ENCODE peak calls at places on chromosome 15, in four cellular contexts. B, S, M and K are unnamed samples.

GRCh38 chr15:39188930-39189329 is 391.9 kb upstream of the THBS1 start:
- DNase-seq in B (peak; percentile 80), S (peak; percentile 89), M (no peak), K (no peak)

GRCh38 chr15:28901987-28902745 is 16.4 kb downstream of the APBA2 start:
- DNase-seq in B (peak; percentile 32), S (no peak), M (no peak), K (peak; percentile 48)

GRCh38 chr15:42375941-42376340 is 16.6 kb downstream of the CAPN3 start:
- DNase-seq in B (no peak), S (no peak), M (no peak), K (no peak)

GRCh38 chr15:49064281-49064653 is 18.0 kb upstream of the SECISBP2L start:
- DNase-seq in B (no peak), S (no peak), M (no peak), K (no peak)

GRCh38 chr15:49622561-49622960 is 1.7 kb downstream of the DTWD1 start:
- DNase-seq in B (peak; percentile 3), S (no peak), M (no peak), K (no peak)

GRCh38 chr15:40053234-40054055 is 14.5 kb upstream of the SRP14 start:
- DNase-seq in B (no peak), S (no peak), M (no peak), K (no peak)

GRCh38 chr15:86236721-86237121 is 157.1 kb downstream of the AGBL1 start:
- DNase-seq in B (no peak), S (no peak), M (no peak), K (no peak)

GRCh38 chr15:101359365-101359947 is 64.4 kb upstream of the SNRPA1 start:
- DNase-seq in B (no peak), S (peak; percentile 9), M (no peak), K (no peak)

GRCh38 chr15:80721476-80721875 is 26.4 kb downstream of the ABHD17C start:
- DNase-seq in B (no peak), S (no peak), M (no peak), K (no peak)

GRCh38 chr15:81939604-81940440 is 106.0 kb downstream of the MEX3B start:
- DNase-seq in B (peak; percentile 65), S (peak; percentile 81), M (no peak), K (no peak)

GRCh38 chr15:55802600-55803376 is 59.8 kb upstream of the PRTG start:
- DNase-seq in B (no peak), S (no peak), M (no peak), K (no peak)

GRCh38 chr15:46735115-46735514 is 982.2 kb upstream of the SEMA6D start:
- DNase-seq in B (no peak), S (no peak), M (no peak), K (no peak)

GRCh38 chr15:71411538-71412482 is 296.5 kb downstream of the THSD4 start:
- DNase-seq in B (peak; percentile 98), S (peak; percentile 52), M (no peak), K (no peak)

GRCh38 chr15:85404156-85404921 is 23.9 kb downstream of the AKAP13 start:
- DNase-seq in B (no peak), S (no peak), M (no peak), K (no peak)

GRCh38 chr15:51758645-51759044 is 7.2 kb downstream of the TMOD2 start:
- DNase-seq in B (no peak), S (peak; percentile 89), M (peak; percentile 56), K (no peak)

GRCh38 chr15:45637552-45638033 is 2.8 kb downstream of the SQOR start:
- DNase-seq in B (peak; percentile 77), S (peak; percentile 98), M (peak; percentile 49), K (peak; percentile 67)

DNA sequence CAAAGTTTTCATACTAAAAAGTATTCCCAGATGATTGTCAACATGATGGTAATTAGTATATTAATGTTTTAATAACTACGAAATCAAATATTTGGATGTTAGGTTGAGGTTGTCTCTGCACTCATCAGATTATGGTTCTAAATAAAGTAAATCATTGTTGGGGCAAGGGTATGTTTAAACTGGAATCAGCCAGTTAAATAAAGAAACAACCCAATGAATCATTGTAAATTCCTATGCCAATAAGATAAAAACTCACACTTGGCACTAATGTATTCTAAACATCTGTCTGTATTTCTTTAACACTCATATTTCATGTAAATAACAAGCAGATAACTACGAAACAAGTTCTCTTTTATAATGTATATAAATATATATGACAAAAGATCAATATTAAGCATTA is 92.7 kb downstream of the PEAK1 start:
- DNase-seq in B (no peak), S (no peak), M (no peak), K (no peak)
- H3K4me3 ChIP-seq in B (no peak overlapping the region), S (no peak overlapping the region), M (no peak overlapping the region), K (no peak overlapping the region)

GRCh38 chr15:64809649-64810498 is 15.6 kb downstream of the PIF1 start:
- DNase-seq in B (peak; percentile 78), S (peak; percentile 66), M (peak; percentile 85), K (peak; percentile 95)
- TF ChIP-seq CTCF in B (peak; percentile 99), S (peak; percentile 91), M (peak; percentile 90), K (no peak)

GRCh38 chr15:88987951-88988671 is 74.9 kb upstream of the MFGE8 start:
- DNase-seq in B (no peak), S (peak; percentile 73), M (no peak), K (no peak)
- H3K4me3 ChIP-seq in B (no peak overlapping the region), S (no peak overlapping the region), M (no peak overlapping the region), K (no peak overlapping the region)

GRCh38 chr15:32646304-32646703 is 4.8 kb downstream of the SCG5 start:
- DNase-seq in B (no peak), S (no peak), M (no peak), K (no peak)

GRCh38 chr15:32652178-32652577 is 10.7 kb downstream of the SCG5 start:
- DNase-seq in B (no peak), S (no peak), M (no peak), K (no peak)

GRCh38 chr15:32651229-32651837 is 9.8 kb downstream of the SCG5 start:
- DNase-seq in B (peak; percentile 76), S (peak; percentile 73), M (no peak), K (no peak)

GRCh38 chr15:32643907-32644445 is 2.5 kb downstream of the SCG5 start:
- DNase-seq in B (no peak), S (peak; percentile 66), M (no peak), K (no peak)

DNA sequence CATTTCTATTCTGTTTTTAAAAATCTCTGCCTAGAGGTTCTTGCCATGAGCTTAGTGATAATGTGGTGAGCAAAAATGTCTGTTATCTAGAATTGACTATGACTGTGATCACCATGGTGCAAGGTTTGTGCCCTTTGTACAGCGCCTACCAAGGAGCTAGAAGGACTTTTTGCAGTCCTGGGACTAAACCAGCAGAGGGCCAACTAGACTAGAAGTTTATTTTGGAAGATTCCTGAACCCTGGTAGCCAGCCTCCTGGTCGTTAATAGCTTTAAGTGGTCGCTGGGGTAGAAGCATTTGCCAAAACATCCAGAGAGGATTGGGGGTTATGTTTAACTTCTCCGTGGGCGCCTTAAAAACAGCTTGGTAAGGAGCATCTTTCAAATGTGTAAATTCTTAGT is 7.8 kb downstream of the SCG5 start:
- DNase-seq in B (peak; percentile 47), S (peak; percentile 39), M (no peak), K (no peak)
- TF ChIP-seq CTCF in B (peak; percentile 55), S (peak; percentile 53), M (no peak), K (no peak)

DNA sequence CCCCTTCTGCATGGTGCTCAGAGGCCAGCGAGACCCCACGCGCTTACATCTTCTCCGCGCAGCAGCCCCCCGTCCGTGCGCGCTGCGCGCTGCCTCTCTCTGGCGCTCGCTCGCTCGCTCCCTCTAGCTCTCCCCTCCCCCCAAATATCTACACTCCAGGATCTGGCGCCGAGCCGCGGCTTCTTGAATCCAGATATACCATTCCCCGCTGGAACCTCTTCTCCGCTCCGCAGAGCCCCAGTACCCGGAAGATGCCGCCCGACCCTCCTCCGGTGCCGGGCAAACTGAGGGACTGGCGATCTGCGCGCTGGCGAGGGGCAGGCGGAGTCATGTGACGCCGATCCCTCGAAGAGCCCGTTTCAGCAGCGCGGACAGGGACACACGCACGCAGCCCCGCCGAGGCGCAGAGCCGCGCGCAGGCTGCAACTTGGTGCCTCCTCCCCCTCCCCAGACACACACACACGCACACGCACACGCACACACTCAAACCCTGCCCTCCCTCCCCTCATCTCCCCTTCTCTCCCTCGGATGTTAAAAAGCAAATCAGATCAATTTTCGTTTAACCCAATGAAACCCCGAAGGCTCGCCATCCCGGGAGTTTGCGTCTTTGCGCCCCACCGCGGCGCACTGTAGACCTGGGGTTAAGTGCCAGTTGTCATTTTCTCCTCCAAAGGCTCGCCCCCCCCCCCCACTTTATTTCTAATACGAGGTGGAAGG is at the start of gene RASGRF1:
- DNase-seq in B (peak; percentile 42), S (no peak), M (no peak), K (no peak)
- H3K4me3 ChIP-seq in B (peak within 1 kb of the TSS; percentile 39), S (no peak within 1 kb of the TSS), M (peak within 1 kb of the TSS; percentile 17), K (no peak within 1 kb of the TSS)

GRCh38 chr15:68277605-68278344 is at the start of gene FEM1B:
- DNase-seq in B (peak; percentile 98), S (peak; percentile 92), M (peak; percentile 89), K (peak; percentile 88)
- TF ChIP-seq CTCF in B (peak; percentile 37), S (no peak), M (no peak), K (no peak)

GRCh38 chr15:70202756-70203155 is 105.0 kb upstream of the TLE3 start:
- DNase-seq in B (no peak), S (no peak), M (no peak), K (no peak)

GRCh38 chr15:70200511-70200991 is 102.8 kb upstream of the TLE3 start:
- DNase-seq in B (no peak), S (no peak), M (no peak), K (peak; percentile 84)

GRCh38 chr15:70200003-70200410 is 102.3 kb upstream of the TLE3 start:
- DNase-seq in B (no peak), S (no peak), M (no peak), K (no peak)

GRCh38 chr15:70199601-70200000 is 101.9 kb upstream of the TLE3 start:
- DNase-seq in B (no peak), S (no peak), M (no peak), K (peak; percentile 86)

GRCh38 chr15:70201376-70201775 is 103.7 kb upstream of the TLE3 start:
- DNase-seq in B (no peak), S (no peak), M (no peak), K (no peak)
- H3K4me3 ChIP-seq in B (no peak overlapping the region), S (no peak overlapping the region), M (no peak overlapping the region), K (no peak overlapping the region)

GRCh38 chr15:73962409-73962808 is 29.7 kb downstream of the STOML1 start:
- DNase-seq in B (no peak), S (no peak), M (no peak), K (peak; percentile 13)

GRCh38 chr15:73965094-73965729 is 26.9 kb downstream of the STOML1 start:
- DNase-seq in B (no peak), S (no peak), M (no peak), K (no peak)

GRCh38 chr15:73965730-73966103 is 26.4 kb downstream of the STOML1 start:
- DNase-seq in B (no peak), S (peak; percentile 70), M (no peak), K (no peak)

GRCh38 chr15:73968461-73968860 is 23.6 kb downstream of the STOML1 start:
- DNase-seq in B (no peak), S (no peak), M (no peak), K (no peak)

DNA sequence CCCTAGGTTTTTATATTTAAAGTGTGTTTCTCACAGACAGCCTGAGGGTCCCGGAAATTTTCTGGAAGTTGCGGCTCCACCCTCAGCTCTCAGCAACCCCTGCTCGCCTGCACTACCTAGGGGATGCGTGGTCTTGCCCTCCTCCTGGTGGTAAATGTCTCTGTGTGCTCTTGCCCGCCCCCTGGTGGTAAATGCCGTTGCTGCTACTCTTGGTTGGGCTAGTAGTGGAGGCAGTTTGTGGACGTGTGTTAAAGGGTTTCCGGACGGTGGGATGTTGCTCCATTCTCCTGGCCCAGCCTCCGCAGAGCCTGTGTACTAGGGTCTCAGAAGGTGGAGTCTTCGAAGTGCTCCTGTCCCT is 27.4 kb downstream of the STOML1 start:
- DNase-seq in B (peak; percentile 66), S (peak; percentile 72), M (peak; percentile 87), K (peak; percentile 83)
- TF ChIP-seq CTCF in B (peak; percentile 66), S (peak; percentile 98), M (peak; percentile 93), K (no peak)